ENCODE peak calls at places on chromosomes 12 and 14, in seven cellular contexts. Z is fibroblast of pulmonary artery; C is cardiac fibroblast; P is CD8-positive, alpha-beta T cell; B is IMR-90; O is GM20000; A is HFFc6. G is an unnamed sample.

GRCh38 chr12:4580165-4580773 is 18.3 kb downstream of the DYRK4 start:
- DNase-seq in A (no peak), B (no peak), O (no peak), C (no peak), Z (no peak), P (no peak), G (no peak)

GRCh38 chr12:32083489-32083888 is 23.2 kb upstream of the BICD1 start:
- DNase-seq in P (no peak), Z (peak; percentile 73), A (peak; percentile 82), O (no peak), C (peak; percentile 83), B (peak; percentile 80), G (no peak)

GRCh38 chr14:71400821-71401447 is 493.7 kb downstream of the PCNX1 start:
- DNase-seq in P (no peak), C (peak; percentile 47), Z (peak; percentile 41), O (peak; percentile 13), A (no peak), B (peak; percentile 29), G (no peak)

GRCh38 chr14:55038708-55039107 is 11.7 kb downstream of the SOCS4 start:
- DNase-seq in B (no peak), P (no peak), Z (no peak), C (peak; percentile 32), A (no peak), O (no peak), G (no peak)

GRCh38 chr14:103854822-103855733 is 7.7 kb upstream of the PPP1R13B start:
- DNase-seq in C (no peak), O (no peak), B (no peak), A (no peak), P (no peak), Z (no peak), G (no peak)

GRCh38 chr14:63852817-63853730 is at the start of gene SYNE2:
- DNase-seq in P (peak; percentile 77), B (peak; percentile 65), O (peak; percentile 95), Z (peak; percentile 77), A (peak; percentile 28), C (peak; percentile 65), G (peak; percentile 92)

GRCh38 chr14:78785265-78785664 is 615.1 kb downstream of the NRXN3 start:
- DNase-seq in P (no peak), O (no peak), Z (no peak), C (no peak), A (no peak), B (no peak), G (no peak)

GRCh38 chr12:22333186-22333745 is 1.2 kb downstream of the ST8SIA1 start:
- DNase-seq in C (peak; percentile 53), O (no peak), Z (peak; percentile 69), A (peak; percentile 39), P (no peak), B (peak; percentile 65), G (no peak)

GRCh38 chr14:96676161-96676560 is 121.0 kb upstream of the VRK1 start:
- DNase-seq in A (no peak), C (peak; percentile 3), Z (peak; percentile 8), O (no peak), B (peak; percentile 7), P (no peak), G (no peak)

GRCh38 chr12:120687570-120688289 is 781 bp downstream of the MLEC start:
- DNase-seq in O (no peak), P (peak; percentile 48), B (no peak), A (no peak), C (peak; percentile 24), Z (no peak), G (no peak)

GRCh38 chr12:132356686-132357622 is 27.6 kb upstream of the GALNT9 start:
- DNase-seq in Z (peak; percentile 90), C (peak; percentile 72), B (peak; percentile 16), A (peak; percentile 33), O (no peak), P (no peak), G (no peak)

GRCh38 chr12:4505381-4505986 is 33.2 kb upstream of the RAD51AP1 start:
- DNase-seq in P (no peak), A (peak; percentile 51), C (peak; percentile 30), O (no peak), B (peak; percentile 60), Z (peak; percentile 23), G (no peak)

GRCh38 chr14:83849999-83850611 is 1679.8 kb upstream of the FLRT2 start:
- DNase-seq in O (no peak), P (no peak), Z (no peak), C (no peak), B (no peak), A (no peak), G (no peak)

GRCh38 chr14:76918751-76919421 is 92.7 kb downstream of the LRRC74A start:
- DNase-seq in Z (peak; percentile 99), A (peak; percentile 99), O (no peak), B (peak; percentile 99), P (no peak), C (peak; percentile 99), G (no peak)

GRCh38 chr14:76929927-76930326 is 98.6 kb downstream of the IRF2BPL start:
- DNase-seq in P (peak; percentile 82), O (peak; percentile 44), B (no peak), C (no peak), Z (no peak), A (no peak), G (no peak)

GRCh38 chr14:76699901-76700590 is 61.2 kb upstream of the VASH1 start:
- DNase-seq in C (no peak), O (no peak), B (no peak), P (no peak), A (no peak), Z (no peak), G (no peak)

GRCh38 chr14:51419685-51420084 is 179.6 kb downstream of the TMX1 start:
- DNase-seq in Z (no peak), P (peak; percentile 84), O (no peak), A (no peak), C (no peak), B (no peak), G (no peak)

GRCh38 chr14:92748259-92749016 is at the start of gene LGMN:
- DNase-seq in O (peak; percentile 89), B (peak; percentile 88), C (peak; percentile 92), P (peak; percentile 88), Z (peak; percentile 94), A (peak; percentile 88), G (peak; percentile 93)

GRCh38 chr12:113002676-113003075 is 24.4 kb downstream of the OAS2 start:
- DNase-seq in C (no peak), A (no peak), O (no peak), P (no peak), Z (no peak), B (no peak), G (no peak)

GRCh38 chr12:113006641-113007040 is 28.3 kb downstream of the OAS2 start:
- DNase-seq in Z (no peak), P (no peak), O (no peak), A (no peak), B (no peak), C (no peak), G (no peak)

GRCh38 chr12:113002155-113002554 is 23.8 kb downstream of the OAS2 start:
- DNase-seq in Z (no peak), P (no peak), A (no peak), C (no peak), O (no peak), B (no peak), G (no peak)

GRCh38 chr12:113005759-113006158 is 27.4 kb downstream of the OAS2 start:
- DNase-seq in C (peak; percentile 37), A (no peak), Z (peak; percentile 17), O (no peak), B (no peak), P (no peak), G (no peak)

DNA sequence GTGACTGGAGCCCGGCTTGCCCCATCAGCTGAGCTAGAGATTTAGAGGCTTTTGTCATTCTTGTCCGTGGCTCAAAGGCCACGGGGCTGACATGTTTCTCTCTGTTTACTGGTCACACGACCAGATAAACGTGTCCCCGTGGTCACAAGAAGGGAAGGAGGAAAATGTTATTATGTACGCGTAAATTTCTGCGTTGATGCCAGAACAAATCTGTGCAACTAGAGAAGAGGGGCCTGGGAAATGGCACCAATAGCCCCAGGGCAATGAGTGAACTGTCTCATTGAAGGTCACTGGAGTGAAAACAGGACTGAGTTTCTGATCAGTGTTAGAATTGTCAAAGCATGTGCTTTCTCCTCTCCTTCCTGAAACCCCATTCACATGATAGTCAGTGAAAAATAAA is 25.3 kb downstream of the OAS2 start:
- DNase-seq in Z (no peak), P (no peak), O (no peak), C (no peak), B (no peak), A (no peak), G (no peak)
- TF ChIP-seq CTCF in Z (no peak), P (no peak), O (no peak), C (no peak), B (no peak), A (no peak), G (no peak)

DNA sequence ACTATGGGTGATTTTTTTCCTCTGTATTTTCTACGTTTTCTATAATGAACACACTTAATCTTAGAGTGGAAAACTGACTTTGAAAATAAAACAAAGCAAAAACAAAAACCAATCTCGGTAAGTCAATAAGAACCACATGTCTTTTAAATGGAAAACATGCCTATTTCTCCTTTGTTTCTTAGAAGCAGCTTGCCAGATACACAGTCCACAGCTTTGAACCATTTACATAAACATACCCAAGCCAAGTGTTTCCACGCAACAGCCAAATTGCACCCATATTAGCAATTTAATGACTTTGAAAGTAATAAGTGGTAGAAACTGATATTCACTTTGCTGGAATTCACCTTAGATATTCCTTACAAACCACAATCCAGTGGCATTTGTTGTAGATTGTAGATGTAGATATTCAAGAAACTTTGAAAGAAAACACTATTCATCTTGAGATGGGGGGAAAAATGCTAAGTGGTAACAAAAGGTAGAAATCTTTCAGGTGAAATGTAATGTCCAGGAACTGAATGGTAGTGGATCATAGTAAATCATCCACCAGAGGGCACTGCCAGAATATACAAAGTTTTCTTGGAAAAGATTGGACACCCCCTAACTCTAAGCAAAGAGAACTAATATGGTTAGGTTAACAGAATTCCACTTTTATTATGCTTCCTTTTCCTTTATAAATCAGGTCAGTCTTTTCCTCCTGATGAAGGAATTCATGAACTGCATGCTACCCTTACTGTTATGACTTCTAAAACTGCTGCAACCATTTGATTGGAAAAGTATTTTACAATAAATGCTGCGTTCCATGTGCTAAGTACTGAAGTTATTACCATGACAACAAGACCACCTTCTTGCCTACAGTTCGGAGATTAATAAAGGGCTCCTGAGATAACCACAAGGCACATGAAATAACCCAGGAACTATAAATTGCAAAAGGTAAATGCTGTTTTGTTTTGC is 69.8 kb downstream of the RERG start:
- DNase-seq in B (no peak), Z (peak; percentile 44), A (no peak), C (peak; percentile 62), P (no peak), O (no peak), G (no peak)
- TF ChIP-seq CTCF in B (peak; percentile 31), Z (peak; percentile 58), A (peak; percentile 75), C (peak; percentile 45), P (peak; percentile 16), O (no peak), G (peak; percentile 24)

GRCh38 chr12:24940157-24940556 is 8.7 kb downstream of the BCAT1 start:
- DNase-seq in P (no peak), A (no peak), O (no peak), C (no peak), Z (no peak), B (no peak), G (no peak)
- TF ChIP-seq CTCF in P (no peak), A (no peak), O (no peak), C (no peak), Z (no peak), B (no peak), G (no peak)

DNA sequence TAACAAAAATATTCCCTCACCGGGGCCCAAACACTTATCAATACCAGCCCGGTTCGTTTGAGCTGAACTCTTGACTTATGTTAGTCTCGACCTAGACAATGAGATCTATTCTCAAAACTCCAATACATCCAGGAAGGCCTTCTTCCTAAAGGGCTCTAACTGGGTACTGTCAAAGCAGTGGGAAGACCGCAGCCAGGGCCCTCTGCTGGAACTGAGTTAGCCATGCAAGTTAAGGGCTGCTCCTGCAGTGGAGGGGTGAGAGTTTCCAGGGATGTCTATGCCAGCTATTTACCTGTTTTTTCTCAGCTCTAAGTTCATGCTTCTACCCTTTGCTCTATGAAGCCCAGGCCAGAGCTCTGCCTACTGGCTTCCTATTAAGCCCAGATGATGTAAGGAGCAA is 348.8 kb downstream of the GXYLT1 start:
- DNase-seq in A (no peak), P (no peak), C (no peak), B (no peak), Z (no peak), O (no peak), G (no peak)
- TF ChIP-seq CTCF in A (no peak), P (no peak), C (no peak), B (no peak), Z (no peak), O (no peak), G (no peak)